ENCODE peak calls at places on chromosome 15, in eight cellular contexts. D is foreskin keratinocyte, Q is mammary epithelial cell, O is right lobe of liver, G is anterior cingulate cortex, X is neural crest cell, Z is Calu3, J is GDM1. A is an unnamed sample.

GRCh38 chr15:58057559-58057958 is 8.0 kb downstream of the ALDH1A2 start:
- DNase-seq in D (peak; percentile 36), Z (peak; percentile 36), G (no peak), X (no peak), J (no peak), O (no peak), Q (peak; percentile 76), A (no peak)

GRCh38 chr15:83206387-83206970 is 1.1 kb downstream of the HDGFL3 start:
- DNase-seq in Q (peak; percentile 27), D (peak; percentile 35), J (no peak), G (no peak), X (peak; percentile 23), Z (peak; percentile 24), O (no peak), A (no peak)

GRCh38 chr15:59160880-59161593 is 45.6 kb upstream of the LDHAL6B start:
- DNase-seq in Q (no peak), J (no peak), G (no peak), O (no peak), D (no peak), Z (peak; percentile 36), X (peak; percentile 8), A (no peak)

GRCh38 chr15:79311901-79312553 is 1.1 kb downstream of the TMED3 start:
- DNase-seq in Q (no peak), O (no peak), G (no peak), X (no peak), D (no peak), Z (peak; percentile 30), J (no peak), A (no peak)

GRCh38 chr15:78934063-78935023 is 10.5 kb downstream of the CTSH start:
- DNase-seq in G (no peak), Z (no peak), X (no peak), O (no peak), D (no peak), J (no peak), Q (no peak), A (no peak)

GRCh38 chr15:60514261-60514881 is 35.4 kb upstream of the ICE2 start:
- DNase-seq in D (no peak), Q (no peak), G (no peak), Z (no peak), O (no peak), X (no peak), J (no peak), A (no peak)

GRCh38 chr15:77035584-77035983 is 35.3 kb downstream of the TSPAN3 start:
- DNase-seq in Z (no peak), X (no peak), Q (no peak), D (no peak), O (no peak), J (no peak), G (no peak), A (no peak)

GRCh38 chr15:52362497-52362896 is 66.9 kb upstream of the MYO5C start:
- DNase-seq in X (no peak), G (no peak), Q (peak; percentile 72), J (no peak), O (no peak), Z (no peak), D (peak; percentile 72), A (no peak)

GRCh38 chr15:100168787-100169186 is 173.0 kb downstream of the ADAMTS17 start:
- DNase-seq in X (no peak), D (no peak), G (no peak), Z (no peak), O (no peak), Q (no peak), J (no peak), A (no peak)

GRCh38 chr15:82768414-82769081 is 37.3 kb downstream of the FSD2 start:
- DNase-seq in X (no peak), Q (peak; percentile 20), D (no peak), J (no peak), G (no peak), O (no peak), Z (peak; percentile 41), A (no peak)

GRCh38 chr15:22895465-22896190 is 57.2 kb downstream of the NIPA2 start:
- DNase-seq in G (no peak), Z (peak; percentile 66), O (no peak), Q (peak; percentile 96), X (no peak), D (peak; percentile 93), J (no peak), A (no peak)

GRCh38 chr15:84961114-84961452 is 20.6 kb upstream of the PDE8A start:
- DNase-seq in O (no peak), Z (no peak), J (no peak), Q (peak; percentile 44), D (peak; percentile 74), X (no peak), G (no peak), A (no peak)

GRCh38 chr15:27058939-27059338 is 88.0 kb downstream of the GABRG3 start:
- DNase-seq in O (no peak), Z (no peak), D (no peak), Q (no peak), J (no peak), G (no peak), X (no peak), A (no peak)

GRCh38 chr15:80761754-80762153 is 17.4 kb upstream of the CEMIP start:
- DNase-seq in X (no peak), O (peak; percentile 25), Z (no peak), J (no peak), Q (no peak), D (no peak), G (no peak), A (no peak)

GRCh38 chr15:38130200-38130567 is 122.5 kb upstream of the SPRED1 start:
- DNase-seq in Q (peak; percentile 60), Z (no peak), O (no peak), D (peak; percentile 71), J (no peak), G (no peak), X (no peak), A (no peak)

A was measured in CMK.